ENCODE peak calls at places on chromosomes 3 and 15, in four cellular contexts. Y, W, C and I are unnamed samples.

GRCh38 chr15:89768071-89768500 is 8.0 kb upstream of the MESP2 start:
- DNase-seq in Y (no peak), C (no peak), W (no peak), I (no peak)

GRCh38 chr3:64047214-64047613 is 23.9 kb upstream of the PSMD6 start:
- DNase-seq in Y (no peak), W (no peak), C (no peak), I (no peak)

GRCh38 chr15:79339588-79340314 is 28.8 kb downstream of the TMED3 start:
- DNase-seq in W (no peak), C (no peak), Y (peak), I (no peak)

GRCh38 chr3:11047500-11047899 is 55.0 kb downstream of the SLC6A1 start:
- DNase-seq in Y (no peak), C (no peak), W (no peak), I (no peak)

GRCh38 chr3:187975571-187976360 is 178.2 kb upstream of the LPP start:
- DNase-seq in C (peak), W (no peak), Y (no peak), I (no peak)

GRCh38 chr3:184354121-184354728 is 7.2 kb downstream of the CLCN2 start:
- DNase-seq in C (no peak), Y (peak), W (peak), I (peak)

GRCh38 chr3:71564361-71564760 is 19.2 kb downstream of the FOXP1 start:
- DNase-seq in Y (no peak), C (no peak), W (no peak), I (no peak)

GRCh38 chr3:33063651-33064051 is 33.3 kb downstream of the GLB1 start:
- DNase-seq in W (peak), Y (no peak), C (no peak), I (no peak)

GRCh38 chr3:52891164-52891563 is 6.2 kb downstream of the STIMATE start:
- DNase-seq in W (no peak), Y (no peak), C (no peak), I (no peak)

GRCh38 chr3:126676919-126677705 is 22.2 kb upstream of the TXNRD3 start:
- DNase-seq in W (no peak), Y (no peak), C (no peak), I (peak)

GRCh38 chr3:45153658-45154437 is 7.7 kb upstream of the CDCP1 start:
- DNase-seq in Y (no peak), C (no peak), W (no peak), I (no peak)

GRCh38 chr15:89417206-89417725 is 79.1 kb downstream of the RHCG start:
- DNase-seq in C (no peak), Y (no peak), W (no peak), I (no peak)

GRCh38 chr3:179921500-179921899 is 115.2 kb downstream of the PEX5L start:
- DNase-seq in C (no peak), Y (no peak), W (no peak), I (no peak)

GRCh38 chr15:69000091-69000490 is 14.4 kb upstream of the NOX5 start:
- DNase-seq in W (no peak), C (no peak), Y (no peak), I (no peak)